ENCODE peak calls at places on chromosomes 13 and 19, in four cellular contexts. K is K562, N is HepG2, P is HCT116. O is an unnamed sample. For H3K9me3, the result is how much of the 10 kb centered on the place peaks cover.

GRCh38 chr13:112730157-112730671 is 40.4 kb downstream of the ATP11A start:
- DNase-seq in K (no peak), N (no peak), P (no peak), O (no peak)

GRCh38 chr19:14554382-14554812 is 17.5 kb downstream of the NDUFB7 start:
- DNase-seq in K (no peak), N (peak), P (no peak), O (no peak)

GRCh38 chr19:8096071-8096470 is 43.5 kb downstream of the CCL25 start:
- DNase-seq in K (no peak), N (no peak), P (no peak), O (no peak)

GRCh38 chr19:35879770-35880317 is 11.5 kb downstream of the APLP1 start:
- DNase-seq in K (peak), N (peak), P (peak), O (peak)

GRCh38 chr13:45226024-45226423 is 25.2 kb upstream of the KCTD4 start:
- DNase-seq in K (no peak), N (no peak), P (no peak), O (no peak)

GRCh38 chr13:37656247-37656940 is 57.8 kb upstream of the POSTN start:
- DNase-seq in K (no peak), N (no peak), P (no peak), O (peak)

GRCh38 chr19:47707135-47707925 is 5.9 kb upstream of the EHD2 start:
- DNase-seq in K (peak), N (peak), P (peak), O (peak)

GRCh38 chr13:100139822-100140221 is 50.9 kb downstream of the PCCA start:
- DNase-seq in K (no peak), N (peak), P (no peak), O (no peak)

GRCh38 chr19:7582446-7582845 is 13.2 kb upstream of the CAMSAP3 start:
- DNase-seq in K (no peak), N (no peak), P (no peak), O (no peak)

GRCh38 chr19:58409010-58409790 is 751 bp downstream of the ZNF584 start:
- DNase-seq in K (no peak), N (no peak), P (no peak), O (no peak)

GRCh38 chr13:49569993-49570689 is 15.2 kb downstream of the RCBTB1 start:
- DNase-seq in K (no peak), N (no peak), P (no peak), O (no peak)

GRCh38 chr13:74661851-74662250 is 527.6 kb upstream of the KLF12 start:
- DNase-seq in K (no peak), N (no peak), P (no peak), O (no peak)

GRCh38 chr13:109146912-109147624 is 517.7 kb downstream of the MYO16 start:
- DNase-seq in K (no peak), N (no peak), P (peak), O (peak)

DNA sequence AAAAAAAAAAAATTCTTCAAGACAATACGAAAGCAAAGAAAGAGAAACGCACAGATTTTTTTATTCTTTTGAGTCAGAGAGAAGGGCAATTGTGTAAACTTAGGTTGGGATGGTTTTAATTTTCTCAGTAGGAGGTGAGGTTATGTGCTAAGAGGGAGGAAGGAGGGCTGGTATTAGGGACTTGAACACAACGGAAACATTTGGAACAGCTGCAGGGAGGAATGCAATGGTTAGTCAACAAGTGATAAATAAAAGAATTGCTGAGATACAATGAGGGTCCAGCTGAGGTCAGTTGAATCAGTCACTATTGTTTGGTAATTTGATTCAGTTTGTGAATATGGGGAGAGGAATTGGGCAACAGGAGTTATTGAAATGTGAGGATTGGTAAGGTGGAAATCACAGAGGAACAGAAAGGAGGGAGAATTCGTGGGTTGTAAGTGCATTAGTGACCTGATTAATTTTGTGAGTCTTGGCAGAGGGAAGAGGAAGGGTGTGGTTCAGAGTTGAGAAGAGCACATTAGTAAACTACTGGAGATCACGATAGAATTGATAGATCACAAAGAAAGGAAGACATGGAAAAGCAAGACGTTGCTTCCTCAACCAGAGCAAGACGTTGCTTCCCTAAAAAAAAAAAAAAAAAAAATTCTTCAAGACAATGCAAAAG is 499.5 kb upstream of the SPRY2 start:
- DNase-seq in K (no peak), N (no peak), P (no peak), O (no peak)
- TF ChIP-seq TCF7L2 in K (no peak), N (no peak), P (no peak), O (no peak)

GRCh38 chr19:32178841-32179410 is 166.5 kb upstream of the ZNF507 start:
- DNase-seq in K (no peak), N (no peak), P (no peak), O (no peak)

GRCh38 chr19:32178401-32178800 is 167.0 kb upstream of the ZNF507 start:
- DNase-seq in K (no peak), N (no peak), P (no peak), O (no peak)

GRCh38 chr19:32176591-32176990 is 168.8 kb upstream of the ZNF507 start:
- DNase-seq in K (no peak), N (no peak), P (no peak), O (no peak)

GRCh38 chr19:32177686-32178085 is 167.7 kb upstream of the ZNF507 start:
- DNase-seq in K (no peak), N (no peak), P (no peak), O (no peak)

DNA sequence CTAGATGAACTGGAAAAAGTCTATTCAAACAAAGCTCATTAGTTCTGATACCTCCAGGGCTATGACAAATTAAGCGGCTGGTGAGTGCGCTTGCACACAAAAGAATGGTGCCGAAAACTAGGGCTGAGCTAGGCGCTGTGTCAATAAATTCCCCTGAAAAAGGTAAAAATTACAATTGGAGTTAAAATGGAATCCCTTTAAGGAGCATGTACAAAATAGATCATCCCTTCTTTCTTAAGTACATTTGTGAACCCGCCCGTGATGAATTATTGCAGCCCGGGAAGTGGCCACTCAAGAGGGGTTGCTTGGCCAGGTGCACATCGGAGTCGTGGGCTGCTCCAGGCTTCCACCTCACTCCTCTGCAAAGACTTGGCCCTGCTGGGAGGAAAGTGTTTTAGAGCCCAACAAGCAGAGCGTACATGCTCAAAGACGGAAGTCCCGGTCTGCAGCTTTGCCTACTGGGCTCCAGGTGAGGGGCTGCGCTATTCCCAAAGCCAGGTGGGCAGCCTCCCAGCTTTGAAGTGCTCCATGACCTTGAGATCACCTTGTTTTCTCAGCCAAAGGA is 164.0 kb upstream of the ZNF507 start:
- DNase-seq in K (no peak), N (no peak), P (no peak), O (no peak)
- H3K9me3 ChIP-seq in K (under half), N (under half), P (under half), O (under half)

GRCh38 chr13:101695870-101696516 is 243.5 kb downstream of the ITGBL1 start:
- DNase-seq in K (no peak), N (no peak), P (no peak), O (no peak)

GRCh38 chr13:101691326-101691725 is 238.9 kb downstream of the ITGBL1 start:
- DNase-seq in K (no peak), N (no peak), P (no peak), O (no peak)

GRCh38 chr13:101690871-101691270 is 238.4 kb downstream of the ITGBL1 start:
- DNase-seq in K (no peak), N (no peak), P (no peak), O (no peak)
- TF ChIP-seq TCF7L2 in K (no peak), N (no peak), P (no peak), O (no peak)

GRCh38 chr19:29503785-29504184 is 22.0 kb upstream of the VSTM2B start:
- DNase-seq in K (no peak), N (no peak), P (no peak), O (no peak)

GRCh38 chr19:29502581-29502850 is 23.3 kb upstream of the VSTM2B start:
- DNase-seq in K (no peak), N (no peak), P (no peak), O (no peak)

GRCh38 chr19:29505034-29505824 is 20.6 kb upstream of the VSTM2B start:
- DNase-seq in K (no peak), N (no peak), P (no peak), O (no peak)

GRCh38 chr19:29503140-29503758 is 22.5 kb upstream of the VSTM2B start:
- DNase-seq in K (no peak), N (no peak), P (no peak), O (no peak)

GRCh38 chr19:29504454-29504853 is 21.3 kb upstream of the VSTM2B start:
- DNase-seq in K (no peak), N (no peak), P (no peak), O (no peak)
- H3K9me3 ChIP-seq in K (under half), N (under half), P (under half), O (under half)

O was measured in Panc1.